ENCODE peak calls at places on chromosomes 12 and 14, in ten cellular contexts. Y is HCT116, N is WTC11, V is thyroid gland, P is BJ, Q is HL-60, D is right atrium auricular region, X is pancreas, U is RWPE1, B is AG10803. G is an unnamed sample.

GRCh38 chr14:51963164-51963733 is 26.1 kb upstream of the RTRAF start:
- DNase-seq in Y (no peak), N (no peak), V (no peak), P (no peak), Q (no peak), D (no peak), X (no peak), U (no peak), B (peak), G (no peak)

GRCh38 chr12:85835417-85835809 is 796 bp downstream of the RASSF9 start:
- DNase-seq in Y (no peak), N (no peak), V (no peak), P (no peak), Q (no peak), D (no peak), X (no peak), U (no peak), B (peak), G (no peak)

GRCh38 chr12:60710246-60710645 is 1114.4 kb downstream of the SLC16A7 start:
- DNase-seq in Y (no peak), N (no peak), V (no peak), P (no peak), Q (no peak), D (no peak), X (no peak), U (no peak), B (no peak), G (no peak)

GRCh38 chr14:105924951-105925591 is 398.7 kb downstream of the TMEM121 start:
- DNase-seq in Y (no peak), N (no peak), V (no peak), P (no peak), Q (no peak), D (no peak), X (no peak), U (no peak), B (no peak), G (no peak)

GRCh38 chr12:14188761-14189160 is 176.7 kb upstream of the ATF7IP start:
- DNase-seq in Y (no peak), N (no peak), V (no peak), P (no peak), Q (no peak), D (no peak), X (no peak), U (no peak), B (no peak), G (no peak)

GRCh38 chr14:54803926-54804719 is 98.5 kb downstream of the GCH1 start:
- DNase-seq in Y (no peak), N (no peak), V (no peak), P (no peak), Q (no peak), D (no peak), X (no peak), U (no peak), B (no peak), G (no peak)

GRCh38 chr12:10554228-10554970 is 48.7 kb downstream of the EIF2S3B start:
- DNase-seq in Y (no peak), N (no peak), V (peak), P (no peak), Q (no peak), D (no peak), X (no peak), U (no peak), B (no peak), G (no peak)

GRCh38 chr12:121767525-121768016 is 25.9 kb downstream of the RHOF start:
- DNase-seq in Y (no peak), N (no peak), V (peak), P (no peak), Q (no peak), D (no peak), X (no peak), U (no peak), B (peak), G (no peak)

GRCh38 chr12:50749459-50749882 is 14.4 kb upstream of the ATF1 start:
- DNase-seq in Y (no peak), N (no peak), V (no peak), P (no peak), Q (no peak), D (no peak), X (no peak), U (no peak), B (no peak), G (no peak)

GRCh38 chr12:19739195-19739776 is 300.0 kb downstream of the AEBP2 start:
- DNase-seq in Y (peak), N (no peak), V (peak), P (no peak), Q (peak), D (no peak), X (peak), U (peak), B (peak), G (peak)

GRCh38 chr12:19010087-19010486 is 119.4 kb upstream of the PLEKHA5 start:
- DNase-seq in Y (no peak), N (no peak), V (no peak), P (no peak), Q (no peak), D (no peak), X (no peak), U (no peak), B (no peak), G (no peak)

GRCh38 chr12:110355080-110355479 is 48.4 kb downstream of the ANAPC7 start:
- DNase-seq in Y (peak), N (peak), V (peak), P (no peak), Q (no peak), D (no peak), X (no peak), U (peak), B (no peak), G (no peak)

GRCh38 chr12:56645201-56645716 is 525 bp downstream of the ATP5F1B start:
- DNase-seq in Y (no peak), N (no peak), V (no peak), P (no peak), Q (no peak), D (no peak), X (peak), U (peak), B (no peak), G (no peak)

GRCh38 chr12:80509781-80510556 is 65.9 kb downstream of the PTPRQ start:
- DNase-seq in Y (no peak), N (no peak), V (no peak), P (peak), Q (no peak), D (no peak), X (no peak), U (no peak), B (peak), G (no peak)

GRCh38 chr12:30517320-30517719 is 178.3 kb downstream of the IPO8 start:
- DNase-seq in Y (no peak), N (no peak), V (no peak), P (no peak), Q (no peak), D (no peak), X (no peak), U (no peak), B (no peak), G (no peak)

GRCh38 chr14:90039253-90040010 is 22.4 kb upstream of the KCNK13 start:
- DNase-seq in Y (no peak), N (no peak), V (no peak), P (no peak), Q (no peak), D (no peak), X (no peak), U (no peak), B (no peak), G (no peak)

GRCh38 chr12:75635606-75636444 is 124.4 kb upstream of the KRR1 start:
- DNase-seq in Y (peak), N (no peak), V (no peak), P (peak), Q (no peak), D (no peak), X (no peak), U (no peak), B (peak), G (peak)

GRCh38 chr12:50984899-50985298 is 32.6 kb downstream of the HIGD1C start:
- DNase-seq in Y (no peak), N (no peak), V (no peak), P (no peak), Q (no peak), D (no peak), X (no peak), U (no peak), B (no peak), G (no peak)

GRCh38 chr12:69922999-69923398 is 98.0 kb downstream of the MYRFL start:
- DNase-seq in Y (no peak), N (no peak), V (no peak), P (no peak), Q (no peak), D (no peak), X (no peak), U (no peak), B (no peak), G (no peak)

GRCh38 chr12:61137677-61138380 is 1122.4 kb upstream of the USP15 start:
- DNase-seq in Y (no peak), N (no peak), V (no peak), P (no peak), Q (no peak), D (no peak), X (no peak), U (no peak), B (no peak), G (no peak)

GRCh38 chr12:115411121-115411520 is 727.1 kb upstream of the TBX3 start:
- DNase-seq in Y (no peak), N (no peak), V (no peak), P (no peak), Q (no peak), D (no peak), X (no peak), U (no peak), B (no peak), G (no peak)

GRCh38 chr14:94483729-94484275 is 7.8 kb upstream of the SERPINA9 start:
- DNase-seq in Y (no peak), N (no peak), V (no peak), P (no peak), Q (no peak), D (no peak), X (no peak), U (no peak), B (peak), G (no peak)

GRCh38 chr14:57058319-57058718 is 210.4 kb downstream of the EXOC5 start:
- DNase-seq in Y (no peak), N (no peak), V (no peak), P (no peak), Q (no peak), D (no peak), X (peak), U (no peak), B (no peak), G (no peak)

GRCh38 chr14:94142247-94142646 is 12.8 kb upstream of the IFI27L2 start:
- DNase-seq in Y (no peak), N (no peak), V (no peak), P (no peak), Q (no peak), D (peak), X (no peak), U (no peak), B (no peak), G (no peak)

GRCh38 chr12:2119266-2119665 is 66.5 kb downstream of the CACNA1C start:
- DNase-seq in Y (no peak), N (no peak), V (no peak), P (no peak), Q (no peak), D (no peak), X (no peak), U (no peak), B (no peak), G (no peak)

GRCh38 chr14:76901171-76902055 is 75.2 kb downstream of the LRRC74A start:
- DNase-seq in Y (no peak), N (no peak), V (no peak), P (no peak), Q (no peak), D (no peak), X (no peak), U (no peak), B (peak), G (no peak)
- TF ChIP-seq CTCF in Y (no peak), N (no peak), V (no peak), P (no peak), Q (no peak), D (no peak), X (no peak), U (no peak), B (no peak), G (no peak)

GRCh38 chr14:77059276-77059934 is 30.9 kb upstream of the IRF2BPL start:
- DNase-seq in Y (peak), N (peak), V (no peak), P (peak), Q (peak), D (no peak), X (no peak), U (peak), B (peak), G (no peak)
- TF ChIP-seq CTCF in Y (peak), N (no peak), V (no peak), P (peak), Q (no peak), D (no peak), X (no peak), U (no peak), B (peak), G (peak)

DNA sequence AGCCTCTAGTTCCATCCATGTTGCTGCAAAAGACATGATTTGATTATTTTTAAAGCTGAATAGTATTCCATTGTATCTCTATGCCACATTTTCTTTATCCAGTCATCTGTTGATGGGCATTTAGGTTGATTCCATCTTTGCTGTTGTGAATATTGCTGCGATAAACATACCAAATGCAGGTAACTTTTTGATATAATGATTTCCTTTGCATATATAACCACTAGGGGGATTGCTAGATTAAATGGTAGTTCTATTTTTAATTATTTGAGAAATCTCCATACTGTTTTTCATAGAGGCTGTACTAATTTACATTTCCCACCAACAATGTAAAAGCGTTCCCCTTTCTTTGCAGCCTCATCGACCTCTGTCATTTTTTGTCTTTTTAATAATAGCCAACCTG is 342.5 kb downstream of the MDGA2 start:
- DNase-seq in Y (no peak), N (no peak), V (no peak), P (no peak), Q (no peak), D (no peak), X (no peak), U (no peak), B (no peak), G (no peak)
- TF ChIP-seq CTCF in Y (peak), N (no peak), V (no peak), P (no peak), Q (no peak), D (no peak), X (no peak), U (no peak), B (no peak), G (no peak)

GRCh38 chr12:99418379-99418778 is 229.2 kb upstream of the GARIN6 start:
- DNase-seq in Y (no peak), N (no peak), V (no peak), P (no peak), Q (no peak), D (no peak), X (no peak), U (no peak), B (no peak), G (no peak)
- TF ChIP-seq CTCF in Y (no peak), N (no peak), V (no peak), P (no peak), Q (no peak), D (no peak), X (no peak), U (no peak), B (no peak), G (no peak)